ENCODE peak calls at places on chromosome 10, in five cellular contexts. X, E, A, D and M are unnamed samples.

GRCh38 chr10:132153616-132154217 is 33.0 kb upstream of the DPYSL4 start:
- DNase-seq in A (no peak), X (no peak), D (no peak), E (no peak), M (no peak)

GRCh38 chr10:121559321-121559720 is 38.9 kb downstream of the FGFR2 start:
- DNase-seq in E (no peak), A (peak), D (no peak), X (peak), M (no peak)

GRCh38 chr10:79488303-79488702 is 24.0 kb upstream of the EIF5AL1 start:
- DNase-seq in E (no peak), X (no peak), D (peak), A (no peak), M (no peak)

GRCh38 chr10:73759512-73760115 is 15.4 kb downstream of the SEC24C start:
- DNase-seq in D (no peak), E (no peak), A (no peak), X (no peak), M (no peak)

GRCh38 chr10:97724341-97724941 is 10.9 kb downstream of the MARVELD1 start:
- DNase-seq in E (no peak), A (no peak), D (peak), X (no peak), M (no peak)

GRCh38 chr10:49650724-49651034 is 28.8 kb upstream of the C10orf53 start:
- DNase-seq in X (no peak), E (no peak), D (no peak), A (no peak), M (no peak)

GRCh38 chr10:8065651-8066050 is 11.2 kb downstream of the GATA3 start:
- DNase-seq in A (no peak), E (no peak), D (no peak), X (no peak), M (no peak)

GRCh38 chr10:29323387-29323786 is 34.5 kb downstream of the LYZL1 start:
- DNase-seq in A (no peak), D (no peak), X (no peak), E (no peak), M (no peak)

GRCh38 chr10:11830836-11831519 is 7.8 kb downstream of the PROSER2 start:
- DNase-seq in D (no peak), X (no peak), A (no peak), E (no peak), M (no peak)

GRCh38 chr10:1182280-1183032 is 126.3 kb downstream of the WDR37 start:
- DNase-seq in E (no peak), A (no peak), D (no peak), X (no peak), M (no peak)

GRCh38 chr10:20768849-20769248 is 128.3 kb downstream of the NEBL start:
- DNase-seq in E (no peak), X (no peak), A (no peak), D (no peak), M (no peak)

GRCh38 chr10:77770868-77771175 is 133.2 kb upstream of the KCNMA1 start:
- DNase-seq in E (no peak), X (no peak), A (no peak), D (no peak), M (no peak)

GRCh38 chr10:14205246-14205645 is 125.5 kb downstream of the FRMD4A start:
- DNase-seq in A (no peak), D (no peak), X (no peak), E (no peak), M (no peak)

GRCh38 chr10:122102867-122103525 is 114.0 kb downstream of the TACC2 start:
- DNase-seq in D (no peak), E (no peak), A (no peak), X (no peak), M (no peak)

GRCh38 chr10:17645591-17646345 is 1.8 kb downstream of the STAM start:
- DNase-seq in A (no peak), E (no peak), X (no peak), D (no peak), M (no peak)

GRCh38 chr10:43409385-43410109 is 561 bp upstream of the HNRNPF start:
- DNase-seq in X (peak), E (peak), D (no peak), A (no peak), M (peak)

GRCh38 chr10:323651-324293 is 188.5 kb downstream of the ZMYND11 start:
- DNase-seq in A (no peak), X (no peak), D (peak), E (no peak), M (peak)

GRCh38 chr10:100747826-100748231 is 2.4 kb downstream of the PAX2 start:
- DNase-seq in D (no peak), E (no peak), A (no peak), X (peak), M (no peak)

GRCh38 chr10:98610855-98611254 is 164.1 kb upstream of the HPS1 start:
- DNase-seq in D (no peak), E (no peak), A (no peak), X (no peak), M (no peak)

GRCh38 chr10:117663750-117664149 is 121.2 kb downstream of the EMX2 start:
- DNase-seq in A (no peak), D (peak), E (no peak), X (no peak), M (no peak)

GRCh38 chr10:120480065-120480600 is 23.1 kb downstream of the PLPP4 start:
- DNase-seq in A (no peak), D (no peak), E (no peak), X (no peak), M (no peak)